ENCODE peak calls at places on chromosome 19, in six cellular contexts. One of them, this sample, is unnamed.
A peak's percentile ranks its signal among the peaks of the same experiment; 100 is the strongest.

GRCh38 chr19:2123682-2124387 is 27.1 kb downstream of the IZUMO4 start:
- DNase-seq in A673: no peak
- DNase-seq in heart right ventricle: no peak
- DNase-seq in fibroblast of lung: peak; percentile 5
- DNase-seq in left lung: no peak
- DNase-seq in right lobe of liver: peak; percentile 23
- DNase-seq in this sample: no peak

GRCh38 chr19:35089554-35089953 is 26.1 kb upstream of the FXYD3 start:
- DNase-seq in A673: no peak
- DNase-seq in heart right ventricle: no peak
- DNase-seq in fibroblast of lung: no peak
- DNase-seq in left lung: no peak
- DNase-seq in right lobe of liver: no peak
- DNase-seq in this sample: no peak

GRCh38 chr19:5302396-5302795 is 38.2 kb downstream of the PTPRS start:
- DNase-seq in A673: no peak
- DNase-seq in heart right ventricle: no peak
- DNase-seq in fibroblast of lung: no peak
- DNase-seq in left lung: no peak
- DNase-seq in right lobe of liver: no peak
- DNase-seq in this sample: no peak

GRCh38 chr19:55703790-55704215 is 28.8 kb downstream of the EPN1 start:
- DNase-seq in A673: peak; percentile 66
- DNase-seq in heart right ventricle: peak; percentile 60
- DNase-seq in fibroblast of lung: peak; percentile 6
- DNase-seq in left lung: no peak
- DNase-seq in right lobe of liver: no peak
- DNase-seq in this sample: no peak

GRCh38 chr19:49877879-49878743 is 609 bp downstream of the TBC1D17 start:
- DNase-seq in A673: peak; percentile 99
- DNase-seq in heart right ventricle: peak; percentile 99
- DNase-seq in fibroblast of lung: peak; percentile 95
- DNase-seq in left lung: peak; percentile 99
- DNase-seq in right lobe of liver: peak; percentile 100
- DNase-seq in this sample: peak; percentile 99

GRCh38 chr19:33496016-33496415 is 25.6 kb downstream of the PEPD start:
- DNase-seq in A673: no peak
- DNase-seq in heart right ventricle: no peak
- DNase-seq in fibroblast of lung: no peak
- DNase-seq in left lung: no peak
- DNase-seq in right lobe of liver: peak; percentile 8
- DNase-seq in this sample: peak; percentile 5

GRCh38 chr19:46915386-46915785 is 54.6 kb downstream of the ARHGAP35 start:
- DNase-seq in A673: peak; percentile 46
- DNase-seq in heart right ventricle: no peak
- DNase-seq in fibroblast of lung: no peak
- DNase-seq in left lung: no peak
- DNase-seq in right lobe of liver: no peak
- DNase-seq in this sample: no peak

GRCh38 chr19:4367781-4368127 is 24.4 kb downstream of the MPND start:
- DNase-seq in A673: no peak
- DNase-seq in heart right ventricle: no peak
- DNase-seq in fibroblast of lung: no peak
- DNase-seq in left lung: no peak
- DNase-seq in right lobe of liver: no peak
- DNase-seq in this sample: peak; percentile 45

GRCh38 chr19:39398297-39398864 is 7.2 kb downstream of the MED29 start:
- DNase-seq in A673: no peak
- DNase-seq in heart right ventricle: peak; percentile 69
- DNase-seq in fibroblast of lung: peak; percentile 74
- DNase-seq in left lung: peak; percentile 89
- DNase-seq in right lobe of liver: peak; percentile 80
- DNase-seq in this sample: peak; percentile 92

GRCh38 chr19:49468746-49469447 is 5.1 kb upstream of the FLT3LG start:
- DNase-seq in A673: peak; percentile 94
- DNase-seq in heart right ventricle: peak; percentile 75
- DNase-seq in fibroblast of lung: peak; percentile 23
- DNase-seq in left lung: peak; percentile 57
- DNase-seq in right lobe of liver: no peak
- DNase-seq in this sample: no peak

GRCh38 chr19:3055741-3056453 is 6.4 kb downstream of the TLE5 start:
- DNase-seq in A673: no peak
- DNase-seq in heart right ventricle: no peak
- DNase-seq in fibroblast of lung: no peak
- DNase-seq in left lung: peak; percentile 77
- DNase-seq in right lobe of liver: no peak
- DNase-seq in this sample: peak; percentile 77

GRCh38 chr19:51663650-51664049 is 17.0 kb upstream of the SIGLEC14 start:
- DNase-seq in A673: no peak
- DNase-seq in heart right ventricle: no peak
- DNase-seq in fibroblast of lung: no peak
- DNase-seq in left lung: no peak
- DNase-seq in right lobe of liver: no peak
- DNase-seq in this sample: no peak

GRCh38 chr19:18007939-18008673 is at the start of gene ARRDC2:
- DNase-seq in A673: peak; percentile 96
- DNase-seq in heart right ventricle: peak; percentile 92
- DNase-seq in fibroblast of lung: peak; percentile 83
- DNase-seq in left lung: peak; percentile 92
- DNase-seq in right lobe of liver: peak; percentile 96
- DNase-seq in this sample: peak; percentile 92

GRCh38 chr19:55346725-55347441 is 7.2 kb downstream of the KMT5C start:
- DNase-seq in A673: no peak
- DNase-seq in heart right ventricle: no peak
- DNase-seq in fibroblast of lung: no peak
- DNase-seq in left lung: no peak
- DNase-seq in right lobe of liver: peak; percentile 12
- DNase-seq in this sample: peak; percentile 45

GRCh38 chr19:30857388-30857787 is 485.2 kb downstream of the ZNF536 start:
- DNase-seq in A673: no peak
- DNase-seq in heart right ventricle: no peak
- DNase-seq in fibroblast of lung: no peak
- DNase-seq in left lung: no peak
- DNase-seq in right lobe of liver: no peak
- DNase-seq in this sample: no peak

GRCh38 chr19:38319421-38320258 is at the start of gene KCNK6:
- DNase-seq in A673: no peak
- DNase-seq in heart right ventricle: peak; percentile 58
- DNase-seq in fibroblast of lung: peak; percentile 35
- DNase-seq in left lung: peak; percentile 79
- DNase-seq in right lobe of liver: peak; percentile 66
- DNase-seq in this sample: peak; percentile 73

GRCh38 chr19:12937243-12938053 is 961 bp upstream of the CALR start:
- DNase-seq in A673: peak; percentile 70
- DNase-seq in heart right ventricle: no peak
- DNase-seq in fibroblast of lung: no peak
- DNase-seq in left lung: peak; percentile 83
- DNase-seq in right lobe of liver: peak; percentile 78
- DNase-seq in this sample: no peak

GRCh38 chr19:36876993-36877938 is 26.6 kb downstream of the ZNF345 start:
- DNase-seq in A673: no peak
- DNase-seq in heart right ventricle: no peak
- DNase-seq in fibroblast of lung: no peak
- DNase-seq in left lung: no peak
- DNase-seq in right lobe of liver: no peak
- DNase-seq in this sample: no peak

GRCh38 chr19:51531349-51532315 is at the start of gene SIGLEC6:
- DNase-seq in A673: no peak
- DNase-seq in heart right ventricle: peak; percentile 34
- DNase-seq in fibroblast of lung: no peak
- DNase-seq in left lung: peak; percentile 88
- DNase-seq in right lobe of liver: peak; percentile 65
- DNase-seq in this sample: peak; percentile 84

GRCh38 chr19:45368737-45369340 is 1.5 kb downstream of the ERCC2 start:
- DNase-seq in A673: peak; percentile 19
- DNase-seq in heart right ventricle: no peak
- DNase-seq in fibroblast of lung: no peak
- DNase-seq in left lung: no peak
- DNase-seq in right lobe of liver: no peak
- DNase-seq in this sample: no peak

GRCh38 chr19:6616011-6616410 is 25.1 kb upstream of the CD70 start:
- DNase-seq in A673: no peak
- DNase-seq in heart right ventricle: no peak
- DNase-seq in fibroblast of lung: peak; percentile 87
- DNase-seq in left lung: no peak
- DNase-seq in right lobe of liver: no peak
- DNase-seq in this sample: no peak

GRCh38 chr19:41804327-41804726 is 7.9 kb downstream of the CEACAM3 start:
- DNase-seq in A673: no peak
- DNase-seq in heart right ventricle: no peak
- DNase-seq in fibroblast of lung: no peak
- DNase-seq in left lung: no peak
- DNase-seq in right lobe of liver: no peak
- DNase-seq in this sample: no peak

GRCh38 chr19:51703655-51704515 is 10.8 kb downstream of the SPACA6 start:
- DNase-seq in A673: peak; percentile 96
- DNase-seq in heart right ventricle: peak; percentile 97
- DNase-seq in fibroblast of lung: peak; percentile 92
- DNase-seq in left lung: peak; percentile 97
- DNase-seq in right lobe of liver: peak; percentile 96
- DNase-seq in this sample: peak; percentile 99

GRCh38 chr19:57002195-57002601 is 117.6 kb upstream of the USP29 start:
- DNase-seq in A673: no peak
- DNase-seq in heart right ventricle: no peak
- DNase-seq in fibroblast of lung: no peak
- DNase-seq in left lung: no peak
- DNase-seq in right lobe of liver: no peak
- DNase-seq in this sample: no peak

GRCh38 chr19:12984683-12985048 is 10.6 kb upstream of the NFIX start:
- DNase-seq in A673: no peak
- DNase-seq in heart right ventricle: no peak
- DNase-seq in fibroblast of lung: no peak
- DNase-seq in left lung: no peak
- DNase-seq in right lobe of liver: no peak
- DNase-seq in this sample: no peak

GRCh38 chr19:3102239-3103140 is 8.3 kb downstream of the GNA11 start:
- DNase-seq in A673: no peak
- DNase-seq in heart right ventricle: no peak
- DNase-seq in fibroblast of lung: no peak
- DNase-seq in left lung: no peak
- DNase-seq in right lobe of liver: no peak
- DNase-seq in this sample: no peak

DNA sequence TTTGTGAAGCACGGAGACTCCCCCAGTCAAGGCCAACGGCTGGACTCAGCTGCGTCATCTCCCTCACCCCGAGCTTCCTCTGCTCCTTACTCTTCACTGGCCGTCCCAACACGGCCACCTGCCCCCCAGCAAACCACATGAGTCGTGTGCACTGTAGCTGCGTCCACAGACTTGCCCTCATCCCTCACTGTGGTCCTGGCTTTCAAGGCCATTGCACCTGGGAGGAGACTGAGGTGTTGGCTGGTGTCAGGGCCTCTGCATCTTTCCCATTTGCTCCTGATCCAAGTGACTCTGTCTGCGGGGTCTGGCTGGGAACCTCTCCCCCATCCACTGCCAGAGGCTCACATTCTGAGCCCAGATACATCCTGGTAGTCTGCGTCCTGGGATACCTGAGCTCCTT is 11.5 kb downstream of the PLPP2 start:
- DNase-seq in A673: no peak
- DNase-seq in heart right ventricle: no peak
- DNase-seq in fibroblast of lung: no peak
- DNase-seq in left lung: no peak
- DNase-seq in right lobe of liver: no peak
- DNase-seq in this sample: no peak
- H3K27me3 ChIP-seq in A673: peaks cover 39% of the 10 kb centered on the region
- H3K27me3 ChIP-seq in heart right ventricle: peaks cover 8% of the 10 kb centered on the region
- H3K27me3 ChIP-seq in fibroblast of lung: no peaks in the 10 kb centered on the region
- H3K27me3 ChIP-seq in left lung: peaks cover 37% of the 10 kb centered on the region
- H3K27me3 ChIP-seq in right lobe of liver: no peaks in the 10 kb centered on the region
- H3K27me3 ChIP-seq in this sample: peaks cover 13% of the 10 kb centered on the region

DNA sequence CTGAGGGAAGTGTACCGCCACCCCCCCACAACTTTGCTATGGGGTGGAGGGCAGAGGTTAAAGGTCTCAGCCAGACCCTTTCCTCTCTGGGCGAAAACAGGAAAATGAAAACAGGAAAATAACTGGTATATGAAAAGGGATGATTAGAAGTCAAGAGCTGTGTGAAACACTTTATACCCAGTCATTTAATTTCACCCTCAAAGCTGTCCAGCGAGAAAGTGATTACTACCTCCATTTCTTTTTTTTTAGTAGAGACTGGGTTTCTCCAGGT is 575 bp upstream of the PHLDB3 start:
- DNase-seq in A673: no peak
- DNase-seq in heart right ventricle: no peak
- DNase-seq in fibroblast of lung: no peak
- DNase-seq in left lung: no peak
- DNase-seq in right lobe of liver: no peak
- DNase-seq in this sample: no peak
- H3K4me3 ChIP-seq in A673: no peak overlapping the region
- H3K4me3 ChIP-seq in heart right ventricle: no peak overlapping the region
- H3K4me3 ChIP-seq in fibroblast of lung: no peak overlapping the region
- H3K4me3 ChIP-seq in left lung: no peak overlapping the region
- H3K4me3 ChIP-seq in right lobe of liver: no peak overlapping the region
- H3K4me3 ChIP-seq in this sample: no peak overlapping the region

GRCh38 chr19:7932276-7932929 is 6.5 kb upstream of the CTXN1 start:
- DNase-seq in A673: no peak
- DNase-seq in heart right ventricle: no peak
- DNase-seq in fibroblast of lung: no peak
- DNase-seq in left lung: peak; percentile 26
- DNase-seq in right lobe of liver: no peak
- DNase-seq in this sample: no peak

GRCh38 chr19:7933411-7933810 is 7.5 kb upstream of the CTXN1 start:
- DNase-seq in A673: no peak
- DNase-seq in heart right ventricle: no peak
- DNase-seq in fibroblast of lung: no peak
- DNase-seq in left lung: no peak
- DNase-seq in right lobe of liver: no peak
- DNase-seq in this sample: no peak

GRCh38 chr19:7933828-7934725 is 8.1 kb upstream of the CTXN1 start:
- DNase-seq in A673: no peak
- DNase-seq in heart right ventricle: no peak
- DNase-seq in fibroblast of lung: no peak
- DNase-seq in left lung: no peak
- DNase-seq in right lobe of liver: no peak
- DNase-seq in this sample: no peak

GRCh38 chr19:7931221-7932061 is 5.5 kb upstream of the CTXN1 start:
- DNase-seq in A673: no peak
- DNase-seq in heart right ventricle: no peak
- DNase-seq in fibroblast of lung: no peak
- DNase-seq in left lung: peak; percentile 31
- DNase-seq in right lobe of liver: no peak
- DNase-seq in this sample: peak; percentile 43

GRCh38 chr19:7932930-7933300 is 7.0 kb upstream of the CTXN1 start:
- DNase-seq in A673: no peak
- DNase-seq in heart right ventricle: no peak
- DNase-seq in fibroblast of lung: no peak
- DNase-seq in left lung: no peak
- DNase-seq in right lobe of liver: no peak
- DNase-seq in this sample: no peak
- TF ChIP-seq CTCF in A673: no peak
- TF ChIP-seq CTCF in heart right ventricle: no peak
- TF ChIP-seq CTCF in fibroblast of lung: no peak
- TF ChIP-seq CTCF in left lung: no peak
- TF ChIP-seq CTCF in right lobe of liver: no peak
- TF ChIP-seq CTCF in this sample: no peak

DNA sequence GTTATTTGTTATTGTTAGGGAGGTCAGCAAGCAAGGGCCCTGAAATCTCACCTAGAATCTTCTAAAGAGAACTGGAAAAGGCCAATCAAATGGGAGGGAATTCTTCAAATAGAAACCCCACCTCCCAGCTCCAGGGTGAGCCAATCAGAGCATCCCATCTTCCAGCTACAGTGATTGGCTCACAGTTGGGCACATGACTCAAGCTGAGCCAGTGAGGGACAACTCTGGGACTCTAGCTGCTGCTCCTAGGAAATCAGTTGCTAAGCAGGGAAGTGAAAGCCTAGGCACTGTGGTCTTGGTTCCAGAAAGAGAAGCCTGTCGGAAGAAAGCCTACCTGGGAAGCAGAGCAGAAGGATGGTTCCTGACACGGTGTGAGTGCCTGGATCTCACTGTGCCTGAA is 13.4 kb downstream of the TM6SF2 start:
- DNase-seq in A673: peak; percentile 75
- DNase-seq in heart right ventricle: no peak
- DNase-seq in fibroblast of lung: peak; percentile 18
- DNase-seq in left lung: no peak
- DNase-seq in right lobe of liver: no peak
- DNase-seq in this sample: no peak
- H3K27me3 ChIP-seq in A673: peaks cover 51% of the 10 kb centered on the region
- H3K27me3 ChIP-seq in heart right ventricle: peaks cover 4% of the 10 kb centered on the region
- H3K27me3 ChIP-seq in fibroblast of lung: peaks cover 34% of the 10 kb centered on the region
- H3K27me3 ChIP-seq in left lung: peaks cover 96% of the 10 kb centered on the region
- H3K27me3 ChIP-seq in right lobe of liver: no peaks in the 10 kb centered on the region
- H3K27me3 ChIP-seq in this sample: peaks cover 67% of the 10 kb centered on the region

This sample was measured in lower lobe of right lung.